ENCODE peak calls at places on chromosomes 12 and 14, in four cellular contexts. E, S, J and C are unnamed samples.

GRCh38 chr14:59619071-59619470 is 42.5 kb upstream of the CCDC175 start:
- DNase-seq in E (no peak), S (no peak), J (no peak), C (no peak)

GRCh38 chr12:109449845-109450532 is 27.1 kb downstream of the KCTD10 start:
- DNase-seq in E (no peak), S (no peak), J (no peak), C (no peak)

GRCh38 chr12:117124421-117125274 is 25.4 kb upstream of the TESC start:
- DNase-seq in E (no peak), S (no peak), J (no peak), C (no peak)

GRCh38 chr12:12265571-12266388 is 1.1 kb downstream of the LRP6 start:
- DNase-seq in E (no peak), S (no peak), J (no peak), C (no peak)

GRCh38 chr12:46770501-46771183 is 55.2 kb downstream of the SLC38A4 start:
- DNase-seq in E (no peak), S (no peak), J (no peak), C (no peak)

GRCh38 chr12:41055875-41056577 is 132.1 kb upstream of the PDZRN4 start:
- DNase-seq in E (no peak), S (no peak), J (no peak), C (no peak)

GRCh38 chr14:38578278-38578681 is 322.4 kb upstream of the CLEC14A start:
- DNase-seq in E (no peak), S (no peak), J (no peak), C (no peak)

GRCh38 chr14:95562892-95563685 is 28.2 kb downstream of the GLRX5 start:
- DNase-seq in E (no peak), S (no peak), J (no peak), C (no peak)

GRCh38 chr12:25979563-25979962 is 21.1 kb downstream of the RASSF8 start:
- DNase-seq in E (no peak), S (no peak), J (no peak), C (no peak)